ENCODE peak calls at places on chromosome 22, in four cellular contexts. R is WTC11, A is K562, E is GM12878. T is an unnamed sample.

GRCh38 chr22:36267058-36267457 is 14.1 kb downstream of the APOL1 start:
- DNase-seq in E (no peak), A (no peak), R (no peak), T (no peak)

GRCh38 chr22:47628477-47629272 is 866.2 kb downstream of the TBC1D22A start:
- DNase-seq in R (no peak), E (no peak), A (no peak), T (no peak)

GRCh38 chr22:24108073-24108472 is 73.2 kb upstream of the SUSD2 start:
- DNase-seq in A (no peak), R (peak), E (no peak), T (no peak)

GRCh38 chr22:50497093-50497492 is 10.4 kb downstream of the LMF2 start:
- DNase-seq in E (no peak), R (no peak), A (no peak), T (no peak)

GRCh38 chr22:19543970-19544708 is 19.9 kb upstream of the CLDN5 start:
- DNase-seq in R (no peak), E (no peak), A (peak), T (peak)

GRCh38 chr22:44188986-44189630 is 8.4 kb downstream of the PARVG start:
- DNase-seq in A (no peak), R (no peak), E (no peak), T (no peak)

GRCh38 chr22:33743756-33744155 is 176.5 kb downstream of the LARGE1 start:
- DNase-seq in R (no peak), A (no peak), E (peak), T (no peak)

GRCh38 chr22:19902245-19902699 is 39.3 kb upstream of the COMT start:
- DNase-seq in A (no peak), E (no peak), R (no peak), T (peak)

GRCh38 chr22:36340621-36341020 is 47.1 kb downstream of the MYH9 start:
- DNase-seq in E (no peak), A (no peak), R (no peak), T (peak)

GRCh38 chr22:36073476-36073875 is 44.9 kb upstream of the RBFOX2 start:
- DNase-seq in A (no peak), R (no peak), E (no peak), T (no peak)

DNA sequence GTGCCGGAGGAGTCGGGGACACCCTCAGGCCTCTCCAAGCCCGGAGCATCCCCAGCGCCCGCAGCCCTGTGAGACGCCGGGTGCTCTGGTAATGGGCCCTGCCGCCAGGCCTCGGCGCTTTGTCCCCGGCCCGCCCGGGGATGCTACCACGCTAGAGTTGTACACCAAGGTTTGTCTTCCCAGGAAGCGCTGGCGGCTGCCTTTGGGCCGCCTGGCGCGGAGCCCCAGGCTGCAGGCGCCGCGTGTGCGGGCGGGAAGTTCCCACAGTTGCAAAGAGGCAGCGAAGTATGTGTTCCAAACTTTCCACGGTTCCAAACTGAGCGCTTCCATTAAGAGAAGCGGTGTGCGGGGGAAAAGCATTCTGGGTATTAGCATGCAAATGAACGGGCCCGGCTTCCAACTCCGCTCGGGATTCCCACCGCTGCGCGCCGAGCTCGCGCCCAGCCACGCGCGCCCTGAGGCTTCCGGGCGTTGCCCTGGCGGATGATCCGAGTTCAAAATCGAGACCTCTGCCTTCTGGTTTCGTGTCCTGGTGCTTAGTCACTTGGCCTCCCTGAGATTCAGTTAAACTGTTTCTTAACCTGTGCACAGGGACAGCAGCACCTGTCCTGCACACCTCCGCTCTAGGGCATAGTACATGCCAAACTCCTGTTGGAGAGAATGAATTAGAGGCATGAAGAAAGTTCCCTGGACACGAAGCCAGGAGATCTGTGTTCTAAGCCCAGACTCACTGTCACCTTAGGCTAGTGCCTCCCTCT is 1.3 kb upstream of the PATZ1 start:
- DNase-seq in A (no peak), R (peak), E (no peak), T (peak)
- TF ChIP-seq NR2C2 in A (no peak), R (no peak), E (no peak), T (no peak)

GRCh38 chr22:49433717-49434611 is 393.7 kb downstream of the BRD1 start:
- DNase-seq in E (no peak), R (peak), A (no peak), T (peak)
- TF ChIP-seq NR2C2 in E (no peak), R (no peak), A (no peak), T (no peak)

GRCh38 chr22:21003782-21004181 is 1.9 kb upstream of the THAP7 start:
- DNase-seq in A (no peak), E (no peak), R (no peak), T (no peak)
- TF ChIP-seq NR2C2 in A (no peak), E (no peak), R (no peak), T (no peak)

GRCh38 chr22:37747090-37747714 is 50.4 kb downstream of the TRIOBP start:
- DNase-seq in E (no peak), A (peak), R (no peak), T (no peak)
- TF ChIP-seq NR2C2 in E (no peak), A (no peak), R (no peak), T (no peak)

DNA sequence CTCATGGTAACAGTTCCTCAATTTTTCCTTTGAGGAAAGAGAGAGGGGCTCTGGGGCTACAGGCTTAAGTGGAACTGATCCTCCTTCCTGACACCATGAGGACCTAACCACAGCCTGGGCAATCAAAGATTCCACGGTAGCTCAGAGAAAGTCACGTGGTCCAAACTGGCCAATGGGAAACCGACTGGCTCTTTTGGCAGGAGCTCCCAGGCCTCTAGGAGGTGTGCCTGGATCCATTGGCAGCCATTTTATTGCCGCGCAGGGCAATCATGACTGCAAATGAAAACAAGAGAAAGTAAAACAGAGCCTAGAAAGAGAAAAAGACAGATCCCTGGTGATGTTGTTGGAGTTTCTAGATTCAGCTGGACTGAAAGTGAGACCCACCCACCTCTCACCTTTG is 27.3 kb upstream of the ASPHD2 start:
- DNase-seq in A (peak), E (no peak), R (no peak), T (no peak)
- TF ChIP-seq NR2C2 in A (no peak), E (no peak), R (no peak), T (no peak)

GRCh38 chr22:42283288-42284229 is 13.1 kb upstream of the TCF20 start:
- DNase-seq in E (no peak), R (no peak), A (peak), T (no peak)
- TF ChIP-seq NR2C2 in E (no peak), R (no peak), A (no peak), T (no peak)

DNA sequence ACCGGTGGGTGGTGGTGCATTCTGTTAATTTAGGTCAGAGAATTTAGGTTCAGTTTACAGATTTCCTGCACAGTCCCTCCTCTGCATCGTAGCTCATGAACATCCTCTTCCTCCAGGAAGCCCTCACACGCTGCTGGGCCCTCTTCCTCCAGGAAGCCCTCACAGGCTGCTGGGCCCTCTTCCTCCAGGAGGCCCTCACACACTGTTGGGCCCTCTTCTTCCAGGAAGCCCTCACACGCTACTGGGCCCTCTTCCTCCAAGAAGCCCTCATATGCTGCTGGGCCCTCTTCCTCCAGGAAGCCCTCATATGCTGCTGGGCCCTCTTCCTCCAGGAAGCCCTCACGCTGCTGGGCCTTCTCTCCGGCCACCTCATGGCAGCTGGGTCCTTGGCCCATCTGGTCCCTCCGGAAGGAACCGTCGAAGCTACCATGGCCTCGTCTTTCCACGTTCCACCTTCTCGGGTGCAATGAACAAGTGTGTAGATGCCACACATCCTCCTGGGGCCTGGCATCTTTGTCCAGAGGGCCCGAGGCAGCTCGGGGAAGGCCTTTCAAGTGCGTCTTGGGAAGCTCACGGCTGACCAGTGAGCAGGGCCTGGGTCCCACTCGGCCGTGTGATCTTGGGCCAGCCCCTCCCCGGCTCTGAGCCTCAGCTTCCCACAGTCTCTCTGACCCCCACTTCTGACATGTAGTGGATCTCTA is 58.9 kb upstream of the PPARA start:
- DNase-seq in E (no peak), A (no peak), R (no peak), T (no peak)
- TF ChIP-seq NR2C2 in E (no peak), A (no peak), R (no peak), T (no peak)